ENCODE peak calls at places on chromosomes 1 and 21, in ten cellular contexts. One of them, this sample, is unnamed. For H3K36me3, the result is how much of the 10 kb centered on the place peaks cover.

GRCh38 chr1:151013518-151013917 is 5.3 kb downstream of the PRUNE1 start:
- DNase-seq in adrenal gland: peak
- DNase-seq in OCI-LY7: no peak
- DNase-seq in left lung: no peak
- DNase-seq in H1: no peak
- DNase-seq in HCT116: no peak
- DNase-seq in sigmoid colon: no peak
- DNase-seq in IMR-90: peak
- DNase-seq in body of pancreas: peak
- DNase-seq in tibial artery: no peak
- DNase-seq in this sample: no peak

GRCh38 chr1:30940541-30940940 is 32.0 kb upstream of the SDC3 start:
- DNase-seq in adrenal gland: no peak
- DNase-seq in OCI-LY7: no peak
- DNase-seq in left lung: no peak
- DNase-seq in H1: no peak
- DNase-seq in HCT116: no peak
- DNase-seq in sigmoid colon: no peak
- DNase-seq in IMR-90: no peak
- DNase-seq in body of pancreas: no peak
- DNase-seq in tibial artery: no peak
- DNase-seq in this sample: no peak

GRCh38 chr1:206002833-206003532 is at the start of gene RAB7B:
- DNase-seq in adrenal gland: peak
- DNase-seq in OCI-LY7: no peak
- DNase-seq in left lung: peak
- DNase-seq in H1: no peak
- DNase-seq in HCT116: no peak
- DNase-seq in sigmoid colon: peak
- DNase-seq in IMR-90: peak
- DNase-seq in body of pancreas: peak
- DNase-seq in tibial artery: peak
- DNase-seq in this sample: peak

GRCh38 chr1:187952446-187952845 is 1123.7 kb downstream of the PLA2G4A start:
- DNase-seq in adrenal gland: no peak
- DNase-seq in OCI-LY7: no peak
- DNase-seq in left lung: no peak
- DNase-seq in H1: no peak
- DNase-seq in HCT116: no peak
- DNase-seq in sigmoid colon: no peak
- DNase-seq in IMR-90: no peak
- DNase-seq in body of pancreas: no peak
- DNase-seq in tibial artery: no peak
- DNase-seq in this sample: no peak

GRCh38 chr1:235160395-235160964 is 570 bp downstream of the RBM34 start:
- DNase-seq in adrenal gland: no peak
- DNase-seq in OCI-LY7: peak
- DNase-seq in left lung: no peak
- DNase-seq in H1: no peak
- DNase-seq in HCT116: peak
- DNase-seq in sigmoid colon: no peak
- DNase-seq in IMR-90: peak
- DNase-seq in body of pancreas: no peak
- DNase-seq in tibial artery: no peak
- DNase-seq in this sample: no peak

GRCh38 chr1:52057245-52057644 is 1.1 kb downstream of the BTF3L4 start:
- DNase-seq in adrenal gland: no peak
- DNase-seq in OCI-LY7: no peak
- DNase-seq in left lung: no peak
- DNase-seq in H1: no peak
- DNase-seq in HCT116: no peak
- DNase-seq in sigmoid colon: no peak
- DNase-seq in IMR-90: no peak
- DNase-seq in body of pancreas: no peak
- DNase-seq in tibial artery: no peak
- DNase-seq in this sample: no peak

GRCh38 chr21:31893841-31894240 is 21.0 kb downstream of the HUNK start:
- DNase-seq in adrenal gland: no peak
- DNase-seq in OCI-LY7: no peak
- DNase-seq in left lung: no peak
- DNase-seq in H1: no peak
- DNase-seq in HCT116: no peak
- DNase-seq in sigmoid colon: no peak
- DNase-seq in IMR-90: no peak
- DNase-seq in body of pancreas: no peak
- DNase-seq in tibial artery: no peak
- DNase-seq in this sample: no peak

GRCh38 chr1:68442822-68443556 is 6.8 kb downstream of the RPE65 start:
- DNase-seq in adrenal gland: peak
- DNase-seq in OCI-LY7: peak
- DNase-seq in left lung: no peak
- DNase-seq in H1: no peak
- DNase-seq in HCT116: peak
- DNase-seq in sigmoid colon: no peak
- DNase-seq in IMR-90: peak
- DNase-seq in body of pancreas: peak
- DNase-seq in tibial artery: peak
- DNase-seq in this sample: no peak

DNA sequence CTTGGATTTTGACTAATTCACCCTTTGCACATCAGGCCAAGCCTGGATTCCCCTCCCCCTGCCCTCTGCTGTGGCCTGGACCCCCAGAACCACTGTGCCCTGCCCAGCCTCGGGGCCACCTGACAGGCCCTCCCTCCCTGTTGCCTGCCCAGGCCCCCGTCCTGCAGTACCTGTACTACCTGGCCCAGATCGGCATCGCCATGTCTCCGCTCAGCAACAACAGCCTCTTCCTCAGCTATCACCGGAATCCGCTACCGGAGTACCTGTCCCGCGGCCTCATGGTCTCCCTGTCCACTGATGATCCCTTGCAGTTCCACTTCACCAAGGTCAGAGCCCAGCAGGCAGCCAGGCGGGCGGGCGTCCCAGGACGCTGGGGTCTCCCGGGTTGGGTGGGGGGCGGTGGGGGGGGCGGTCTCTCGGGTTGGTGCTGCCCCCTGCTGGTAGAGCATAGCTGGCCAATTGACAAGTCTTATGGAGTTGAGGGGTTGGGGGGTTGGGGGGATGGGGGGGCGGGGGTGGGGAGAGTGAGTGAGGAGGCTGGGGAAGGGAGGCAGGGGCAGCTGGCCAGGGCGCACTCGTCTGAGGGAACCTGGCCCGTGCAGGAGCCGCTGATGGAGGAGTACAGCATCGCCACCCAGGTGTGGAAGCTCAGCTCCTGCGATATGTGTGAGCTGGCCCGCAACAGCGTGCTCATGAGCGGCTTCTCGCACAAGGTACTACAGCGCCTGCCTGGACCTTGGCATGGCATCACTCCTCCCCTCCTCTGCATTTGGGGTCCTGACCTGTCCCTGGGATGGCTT is 10.6 kb downstream of the AMPD2 start:
- DNase-seq in adrenal gland: peak
- DNase-seq in OCI-LY7: peak
- DNase-seq in left lung: peak
- DNase-seq in H1: no peak
- DNase-seq in HCT116: no peak
- DNase-seq in sigmoid colon: no peak
- DNase-seq in IMR-90: no peak
- DNase-seq in body of pancreas: no peak
- DNase-seq in tibial artery: no peak
- DNase-seq in this sample: no peak
- H3K36me3 ChIP-seq in adrenal gland: under half
- H3K36me3 ChIP-seq in OCI-LY7: under half
- H3K36me3 ChIP-seq in left lung: half or more
- H3K36me3 ChIP-seq in H1: under half
- H3K36me3 ChIP-seq in HCT116: under half
- H3K36me3 ChIP-seq in sigmoid colon: under half
- H3K36me3 ChIP-seq in IMR-90: half or more
- H3K36me3 ChIP-seq in body of pancreas: under half
- H3K36me3 ChIP-seq in tibial artery: half or more
- H3K36me3 ChIP-seq in this sample: under half

GRCh38 chr1:42975561-42976225 is 17.0 kb upstream of the SLC2A1 start:
- DNase-seq in adrenal gland: no peak
- DNase-seq in OCI-LY7: no peak
- DNase-seq in left lung: no peak
- DNase-seq in H1: no peak
- DNase-seq in HCT116: no peak
- DNase-seq in sigmoid colon: no peak
- DNase-seq in IMR-90: no peak
- DNase-seq in body of pancreas: no peak
- DNase-seq in tibial artery: no peak
- DNase-seq in this sample: no peak

GRCh38 chr1:42979037-42979432 is 20.4 kb upstream of the SLC2A1 start:
- DNase-seq in adrenal gland: no peak
- DNase-seq in OCI-LY7: no peak
- DNase-seq in left lung: no peak
- DNase-seq in H1: no peak
- DNase-seq in HCT116: no peak
- DNase-seq in sigmoid colon: no peak
- DNase-seq in IMR-90: no peak
- DNase-seq in body of pancreas: no peak
- DNase-seq in tibial artery: no peak
- DNase-seq in this sample: no peak

GRCh38 chr1:42977653-42978052 is 19.0 kb upstream of the SLC2A1 start:
- DNase-seq in adrenal gland: no peak
- DNase-seq in OCI-LY7: no peak
- DNase-seq in left lung: no peak
- DNase-seq in H1: no peak
- DNase-seq in HCT116: no peak
- DNase-seq in sigmoid colon: no peak
- DNase-seq in IMR-90: no peak
- DNase-seq in body of pancreas: no peak
- DNase-seq in tibial artery: no peak
- DNase-seq in this sample: no peak

GRCh38 chr1:42979888-42980800 is 21.5 kb upstream of the SLC2A1 start:
- DNase-seq in adrenal gland: no peak
- DNase-seq in OCI-LY7: peak
- DNase-seq in left lung: no peak
- DNase-seq in H1: no peak
- DNase-seq in HCT116: no peak
- DNase-seq in sigmoid colon: no peak
- DNase-seq in IMR-90: no peak
- DNase-seq in body of pancreas: no peak
- DNase-seq in tibial artery: no peak
- DNase-seq in this sample: no peak

DNA sequence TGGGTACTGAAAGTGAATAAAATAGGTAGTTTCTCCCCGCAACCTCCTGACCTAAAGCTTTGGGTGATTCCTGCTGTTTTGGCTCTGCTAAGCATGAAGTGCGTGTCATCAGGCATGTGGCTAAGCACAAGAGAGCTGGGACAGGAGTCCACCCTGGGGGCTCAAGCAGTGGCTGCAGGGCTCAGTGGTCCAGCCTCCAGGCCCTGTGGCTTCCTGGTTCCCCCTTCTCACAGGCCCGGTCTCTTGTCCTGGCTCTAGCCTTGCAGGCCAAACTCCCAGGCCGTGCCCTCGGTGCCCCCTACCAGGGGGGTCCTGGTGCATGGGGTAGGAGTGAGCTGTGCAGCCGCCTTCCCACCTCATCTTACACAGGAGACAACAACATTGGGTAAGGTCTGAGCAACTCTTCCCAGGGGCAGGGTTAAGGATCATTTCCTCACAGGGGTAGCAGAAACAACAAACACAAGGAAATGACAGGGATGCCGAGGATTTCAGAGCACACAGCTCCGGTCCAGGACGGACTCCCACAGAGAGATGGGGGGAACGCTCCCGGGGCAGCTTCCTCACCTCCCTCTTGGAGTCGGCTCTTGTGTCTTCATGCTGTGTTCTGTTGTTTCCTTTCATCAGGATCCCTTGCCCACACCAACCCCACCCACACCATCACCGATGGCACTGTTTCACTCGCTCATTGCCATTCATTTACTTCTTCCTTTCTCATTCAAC is 19.8 kb upstream of the SLC2A1 start:
- DNase-seq in adrenal gland: no peak
- DNase-seq in OCI-LY7: no peak
- DNase-seq in left lung: no peak
- DNase-seq in H1: no peak
- DNase-seq in HCT116: no peak
- DNase-seq in sigmoid colon: no peak
- DNase-seq in IMR-90: peak
- DNase-seq in body of pancreas: no peak
- DNase-seq in tibial artery: no peak
- DNase-seq in this sample: no peak
- H3K27ac ChIP-seq in adrenal gland: no peak
- H3K27ac ChIP-seq in OCI-LY7: no peak
- H3K27ac ChIP-seq in left lung: no peak
- H3K27ac ChIP-seq in H1: no peak
- H3K27ac ChIP-seq in HCT116: no peak
- H3K27ac ChIP-seq in sigmoid colon: no peak
- H3K27ac ChIP-seq in IMR-90: peak
- H3K27ac ChIP-seq in body of pancreas: no peak
- H3K27ac ChIP-seq in tibial artery: no peak
- H3K27ac ChIP-seq in this sample: no peak

DNA sequence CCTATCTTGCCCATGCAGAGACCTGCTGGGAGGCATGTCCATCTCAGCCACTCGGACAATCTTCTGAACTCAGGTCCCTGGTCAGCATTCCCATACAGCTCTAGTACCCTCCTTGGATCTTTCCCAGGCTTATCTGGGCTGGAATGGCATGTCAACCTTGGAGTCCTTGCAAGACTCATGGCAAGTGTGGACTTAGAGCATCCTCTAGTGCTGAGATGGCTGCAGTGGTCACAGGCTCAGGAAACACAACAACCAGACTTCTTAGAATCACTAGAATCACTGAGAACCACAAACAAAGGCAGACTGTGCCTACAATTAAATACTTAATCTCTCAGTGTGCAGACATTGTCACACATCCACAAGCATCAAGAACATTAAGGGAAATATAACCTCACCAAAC is 73.1 kb upstream of the TSHB start:
- DNase-seq in adrenal gland: peak
- DNase-seq in OCI-LY7: no peak
- DNase-seq in left lung: no peak
- DNase-seq in H1: peak
- DNase-seq in HCT116: peak
- DNase-seq in sigmoid colon: no peak
- DNase-seq in IMR-90: no peak
- DNase-seq in body of pancreas: no peak
- DNase-seq in tibial artery: no peak
- DNase-seq in this sample: no peak
- TF ChIP-seq CTCF in adrenal gland: peak
- TF ChIP-seq CTCF in OCI-LY7: no peak
- TF ChIP-seq CTCF in left lung: no peak
- TF ChIP-seq CTCF in H1: peak
- TF ChIP-seq CTCF in HCT116: peak
- TF ChIP-seq CTCF in sigmoid colon: no peak
- TF ChIP-seq CTCF in IMR-90: peak
- TF ChIP-seq CTCF in body of pancreas: peak
- TF ChIP-seq CTCF in tibial artery: no peak
- TF ChIP-seq CTCF in this sample: peak

GRCh38 chr1:109341944-109342925 is 35.4 kb upstream of the MYBPHL start:
- DNase-seq in adrenal gland: no peak
- DNase-seq in OCI-LY7: no peak
- DNase-seq in left lung: no peak
- DNase-seq in H1: no peak
- DNase-seq in HCT116: no peak
- DNase-seq in sigmoid colon: no peak
- DNase-seq in IMR-90: no peak
- DNase-seq in body of pancreas: no peak
- DNase-seq in tibial artery: no peak
- DNase-seq in this sample: no peak

GRCh38 chr1:109351457-109351856 is 44.6 kb upstream of the MYBPHL start:
- DNase-seq in adrenal gland: no peak
- DNase-seq in OCI-LY7: no peak
- DNase-seq in left lung: no peak
- DNase-seq in H1: no peak
- DNase-seq in HCT116: no peak
- DNase-seq in sigmoid colon: no peak
- DNase-seq in IMR-90: no peak
- DNase-seq in body of pancreas: no peak
- DNase-seq in tibial artery: no peak
- DNase-seq in this sample: no peak

GRCh38 chr1:109350650-109351049 is 43.8 kb upstream of the MYBPHL start:
- DNase-seq in adrenal gland: no peak
- DNase-seq in OCI-LY7: no peak
- DNase-seq in left lung: no peak
- DNase-seq in H1: no peak
- DNase-seq in HCT116: no peak
- DNase-seq in sigmoid colon: no peak
- DNase-seq in IMR-90: no peak
- DNase-seq in body of pancreas: no peak
- DNase-seq in tibial artery: no peak
- DNase-seq in this sample: no peak

GRCh38 chr1:109350182-109350581 is 43.4 kb upstream of the MYBPHL start:
- DNase-seq in adrenal gland: no peak
- DNase-seq in OCI-LY7: no peak
- DNase-seq in left lung: no peak
- DNase-seq in H1: no peak
- DNase-seq in HCT116: no peak
- DNase-seq in sigmoid colon: no peak
- DNase-seq in IMR-90: no peak
- DNase-seq in body of pancreas: no peak
- DNase-seq in tibial artery: no peak
- DNase-seq in this sample: no peak

DNA sequence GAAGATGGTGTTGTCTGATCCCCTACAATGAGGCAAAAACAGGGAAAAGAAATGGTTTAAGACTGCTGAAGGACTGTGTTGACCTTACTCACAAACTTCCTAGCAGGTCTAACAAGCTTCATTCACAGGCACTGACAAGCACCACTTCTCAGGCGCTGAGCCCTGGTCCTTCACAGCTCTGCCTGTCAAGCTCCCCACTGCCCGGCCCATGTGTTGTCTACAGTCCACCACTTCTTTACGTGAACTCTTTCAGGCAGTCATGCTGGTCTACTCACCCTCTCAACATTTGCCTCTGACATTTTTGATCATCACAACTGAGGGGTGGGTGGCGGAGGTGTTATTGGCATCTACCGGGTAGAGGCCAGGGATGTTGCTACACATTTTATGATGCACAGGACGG is 40.7 kb upstream of the MYBPHL start:
- DNase-seq in adrenal gland: no peak
- DNase-seq in OCI-LY7: no peak
- DNase-seq in left lung: no peak
- DNase-seq in H1: no peak
- DNase-seq in HCT116: no peak
- DNase-seq in sigmoid colon: no peak
- DNase-seq in IMR-90: no peak
- DNase-seq in body of pancreas: no peak
- DNase-seq in tibial artery: no peak
- DNase-seq in this sample: no peak
- H3K36me3 ChIP-seq in adrenal gland: under half
- H3K36me3 ChIP-seq in OCI-LY7: half or more
- H3K36me3 ChIP-seq in left lung: half or more
- H3K36me3 ChIP-seq in H1: under half
- H3K36me3 ChIP-seq in HCT116: under half
- H3K36me3 ChIP-seq in sigmoid colon: under half
- H3K36me3 ChIP-seq in IMR-90: under half
- H3K36me3 ChIP-seq in body of pancreas: under half
- H3K36me3 ChIP-seq in tibial artery: half or more
- H3K36me3 ChIP-seq in this sample: under half

This sample was measured in psoas muscle.